ENCODE peak calls at places on chromosomes 13 and 19, in nine cellular contexts. V is effector memory CD8-positive, alpha-beta T cell; O is ELR; C is RPMI7951; E is HAP-1; S is HT-29; Z is suprapubic skin; I is iris pigment epithelial cell; B is gastrocnemius medialis. K is an unnamed sample.

GRCh38 chr19:52535831-52536800 is 8.6 kb downstream of the ZNF808 start:
- DNase-seq in B (peak), Z (peak), C (peak), V (peak), S (no peak), E (no peak), I (peak), O (peak), K (no peak)

GRCh38 chr19:55179570-55180484 is at the start of gene SYT5:
- DNase-seq in O (peak), S (no peak), Z (no peak), V (peak), I (no peak), B (no peak), C (peak), E (peak), K (no peak)

GRCh38 chr19:11995174-11995573 is 30.3 kb downstream of the ZNF763 start:
- DNase-seq in V (no peak), B (no peak), C (peak), Z (no peak), S (no peak), I (peak), E (no peak), O (peak), K (no peak)

GRCh38 chr19:38304866-38305429 is 897 bp downstream of the C19orf33 start:
- DNase-seq in V (no peak), B (no peak), Z (no peak), O (no peak), S (peak), E (peak), C (no peak), I (no peak), K (peak)

GRCh38 chr13:34156841-34157365 is 339.0 kb downstream of the RFC3 start:
- DNase-seq in C (peak), Z (peak), B (peak), O (peak), S (peak), I (peak), V (no peak), E (no peak), K (peak)

GRCh38 chr13:109684084-109684835 is 102.1 kb downstream of the IRS2 start:
- DNase-seq in I (no peak), V (no peak), S (no peak), Z (no peak), C (no peak), O (no peak), B (no peak), E (no peak), K (no peak)

GRCh38 chr19:13437919-13438618 is 68.2 kb downstream of the CACNA1A start:
- DNase-seq in V (no peak), B (no peak), O (no peak), E (no peak), Z (no peak), C (no peak), S (no peak), I (no peak), K (no peak)

GRCh38 chr13:20037908-20038307 is 79.4 kb downstream of the ZMYM2 start:
- DNase-seq in I (no peak), C (no peak), B (no peak), S (no peak), V (no peak), O (no peak), Z (no peak), E (no peak), K (no peak)

GRCh38 chr19:33400856-33401682 is 27.6 kb downstream of the CEBPG start:
- DNase-seq in C (no peak), I (no peak), B (peak), V (no peak), O (no peak), S (no peak), E (no peak), Z (peak), K (no peak)

GRCh38 chr13:88729605-88730004 is 1058.4 kb downstream of the SLITRK5 start:
- DNase-seq in E (no peak), S (no peak), B (no peak), I (no peak), O (no peak), C (no peak), V (no peak), Z (no peak), K (no peak)

GRCh38 chr19:58387338-58388174 is 487 bp downstream of the RPS5 start:
- DNase-seq in Z (no peak), E (no peak), B (no peak), O (no peak), V (no peak), S (no peak), C (no peak), I (peak), K (no peak)

GRCh38 chr19:37920591-37921450 is 13.8 kb downstream of the SIPA1L3 start:
- DNase-seq in V (no peak), B (no peak), Z (no peak), I (no peak), C (no peak), E (no peak), O (no peak), S (no peak), K (no peak)

GRCh38 chr13:21365574-21365973 is 93.5 kb downstream of the ZDHHC20 start:
- DNase-seq in O (no peak), Z (no peak), E (no peak), C (no peak), I (no peak), B (no peak), S (no peak), V (no peak), K (no peak)

GRCh38 chr13:109680930-109681329 is 105.5 kb downstream of the IRS2 start:
- DNase-seq in C (no peak), O (no peak), S (no peak), Z (no peak), B (no peak), E (no peak), I (no peak), V (no peak), K (no peak)

GRCh38 chr19:57357406-57357805 is 5.9 kb upstream of the TRAPPC2B start:
- DNase-seq in B (no peak), I (no peak), E (no peak), O (no peak), V (no peak), S (no peak), Z (no peak), C (no peak), K (no peak)

GRCh38 chr19:2235396-2236284 is 489 bp downstream of the PLEKHJ1 start:
- DNase-seq in O (peak), B (peak), E (peak), I (no peak), S (peak), Z (no peak), V (no peak), C (no peak), K (peak)

GRCh38 chr19:46984077-46985010 is 35.3 kb upstream of the NPAS1 start:
- DNase-seq in V (no peak), O (peak), Z (no peak), I (peak), C (peak), E (no peak), S (peak), B (peak), K (peak)

GRCh38 chr13:59425211-59425721 is 738.5 kb downstream of the DIAPH3 start:
- DNase-seq in Z (no peak), I (peak), B (no peak), S (no peak), C (no peak), V (no peak), E (no peak), O (peak), K (no peak)

GRCh38 chr19:47447470-47448359 is 24.0 kb downstream of the SLC8A2 start:
- DNase-seq in E (peak), C (peak), I (peak), Z (no peak), S (peak), V (peak), O (peak), B (peak), K (peak)

GRCh38 chr19:50290011-50290410 is 39.2 kb downstream of the KCNC3 start:
- DNase-seq in E (no peak), C (no peak), I (no peak), S (no peak), O (no peak), V (no peak), Z (no peak), B (no peak), K (no peak)

GRCh38 chr13:102913924-102914628 is 68.2 kb downstream of the ERCC5 start:
- DNase-seq in C (peak), B (no peak), O (peak), S (peak), E (no peak), V (no peak), Z (no peak), I (peak), K (no peak)